ENCODE peak calls at places on chromosomes 5 and 9, in seven cellular contexts. One of them, this sample, is unnamed.

GRCh38 chr9:99905833-99906402 is 536 bp upstream of the STX17 start:
- DNase-seq in caudate nucleus: no peak
- DNase-seq in AG08395: no peak
- DNase-seq in ELR: peak
- DNase-seq in NCI-H345: no peak
- DNase-seq in RWPE1: peak
- DNase-seq in activated CD8-positive, alpha-beta memory T cell treated with anti-CD3 and anti-CD28 coated beads for 1 hour: no peak
- DNase-seq in this sample: no peak

GRCh38 chr5:171888051-171888481 is 102.4 kb downstream of the SMIM23 start:
- DNase-seq in ELR: no peak
- DNase-seq in activated CD8-positive, alpha-beta memory T cell treated with anti-CD3 and anti-CD28 coated beads for 1 hour: no peak
- DNase-seq in RWPE1: no peak
- DNase-seq in AG08395: no peak
- DNase-seq in NCI-H345: no peak
- DNase-seq in caudate nucleus: no peak
- DNase-seq in this sample: no peak

GRCh38 chr5:52956014-52956413 is 33.1 kb upstream of the ITGA2 start:
- DNase-seq in ELR: no peak
- DNase-seq in caudate nucleus: no peak
- DNase-seq in activated CD8-positive, alpha-beta memory T cell treated with anti-CD3 and anti-CD28 coated beads for 1 hour: no peak
- DNase-seq in NCI-H345: no peak
- DNase-seq in RWPE1: no peak
- DNase-seq in AG08395: no peak
- DNase-seq in this sample: no peak

GRCh38 chr5:112757468-112758208 is 20.0 kb downstream of the APC start:
- DNase-seq in ELR: peak
- DNase-seq in activated CD8-positive, alpha-beta memory T cell treated with anti-CD3 and anti-CD28 coated beads for 1 hour: no peak
- DNase-seq in caudate nucleus: peak
- DNase-seq in RWPE1: peak
- DNase-seq in NCI-H345: peak
- DNase-seq in AG08395: peak
- DNase-seq in this sample: no peak

GRCh38 chr5:1118738-1119137 is 6.9 kb upstream of the SLC12A7 start:
- DNase-seq in AG08395: no peak
- DNase-seq in caudate nucleus: no peak
- DNase-seq in NCI-H345: peak
- DNase-seq in RWPE1: no peak
- DNase-seq in activated CD8-positive, alpha-beta memory T cell treated with anti-CD3 and anti-CD28 coated beads for 1 hour: no peak
- DNase-seq in ELR: no peak
- DNase-seq in this sample: no peak

GRCh38 chr5:124885490-124885889 is 139.1 kb upstream of the ZNF608 start:
- DNase-seq in activated CD8-positive, alpha-beta memory T cell treated with anti-CD3 and anti-CD28 coated beads for 1 hour: no peak
- DNase-seq in caudate nucleus: no peak
- DNase-seq in AG08395: no peak
- DNase-seq in ELR: no peak
- DNase-seq in RWPE1: no peak
- DNase-seq in NCI-H345: no peak
- DNase-seq in this sample: no peak

GRCh38 chr9:136437430-136437829 is 2.2 kb downstream of the INPP5E start:
- DNase-seq in AG08395: peak
- DNase-seq in caudate nucleus: no peak
- DNase-seq in ELR: peak
- DNase-seq in RWPE1: peak
- DNase-seq in activated CD8-positive, alpha-beta memory T cell treated with anti-CD3 and anti-CD28 coated beads for 1 hour: no peak
- DNase-seq in NCI-H345: no peak
- DNase-seq in this sample: no peak

GRCh38 chr5:150599281-150599680 is 41.2 kb upstream of the SYNPO start:
- DNase-seq in activated CD8-positive, alpha-beta memory T cell treated with anti-CD3 and anti-CD28 coated beads for 1 hour: no peak
- DNase-seq in caudate nucleus: no peak
- DNase-seq in RWPE1: no peak
- DNase-seq in ELR: no peak
- DNase-seq in NCI-H345: no peak
- DNase-seq in AG08395: no peak
- DNase-seq in this sample: no peak

GRCh38 chr9:89426389-89426961 is 71.4 kb downstream of the SEMA4D start:
- DNase-seq in ELR: no peak
- DNase-seq in caudate nucleus: no peak
- DNase-seq in NCI-H345: no peak
- DNase-seq in AG08395: no peak
- DNase-seq in activated CD8-positive, alpha-beta memory T cell treated with anti-CD3 and anti-CD28 coated beads for 1 hour: no peak
- DNase-seq in RWPE1: no peak
- DNase-seq in this sample: no peak

GRCh38 chr9:134377976-134378375 is 51.7 kb downstream of the RXRA start:
- DNase-seq in RWPE1: no peak
- DNase-seq in caudate nucleus: no peak
- DNase-seq in NCI-H345: no peak
- DNase-seq in ELR: peak
- DNase-seq in AG08395: peak
- DNase-seq in activated CD8-positive, alpha-beta memory T cell treated with anti-CD3 and anti-CD28 coated beads for 1 hour: no peak
- DNase-seq in this sample: no peak

GRCh38 chr5:56638061-56638621 is 177.2 kb upstream of the MAP3K1 start:
- DNase-seq in AG08395: no peak
- DNase-seq in ELR: no peak
- DNase-seq in caudate nucleus: no peak
- DNase-seq in RWPE1: no peak
- DNase-seq in NCI-H345: peak
- DNase-seq in activated CD8-positive, alpha-beta memory T cell treated with anti-CD3 and anti-CD28 coated beads for 1 hour: no peak
- DNase-seq in this sample: no peak

GRCh38 chr9:81682797-81683196 is 6.5 kb downstream of the TLE1 start:
- DNase-seq in NCI-H345: no peak
- DNase-seq in RWPE1: no peak
- DNase-seq in activated CD8-positive, alpha-beta memory T cell treated with anti-CD3 and anti-CD28 coated beads for 1 hour: no peak
- DNase-seq in ELR: no peak
- DNase-seq in AG08395: no peak
- DNase-seq in caudate nucleus: no peak
- DNase-seq in this sample: no peak

GRCh38 chr9:125119643-125120286 is 23.6 kb downstream of the SCAI start:
- DNase-seq in AG08395: peak
- DNase-seq in RWPE1: no peak
- DNase-seq in activated CD8-positive, alpha-beta memory T cell treated with anti-CD3 and anti-CD28 coated beads for 1 hour: no peak
- DNase-seq in NCI-H345: no peak
- DNase-seq in caudate nucleus: no peak
- DNase-seq in ELR: peak
- DNase-seq in this sample: no peak

GRCh38 chr9:22052376-22052945 is 43.4 kb upstream of the CDKN2B start:
- DNase-seq in ELR: peak
- DNase-seq in caudate nucleus: no peak
- DNase-seq in RWPE1: peak
- DNase-seq in NCI-H345: peak
- DNase-seq in AG08395: peak
- DNase-seq in activated CD8-positive, alpha-beta memory T cell treated with anti-CD3 and anti-CD28 coated beads for 1 hour: no peak
- DNase-seq in this sample: no peak

GRCh38 chr5:31935702-31936347 is 238.3 kb downstream of the GOLPH3 start:
- DNase-seq in NCI-H345: peak
- DNase-seq in ELR: peak
- DNase-seq in RWPE1: peak
- DNase-seq in activated CD8-positive, alpha-beta memory T cell treated with anti-CD3 and anti-CD28 coated beads for 1 hour: no peak
- DNase-seq in AG08395: peak
- DNase-seq in caudate nucleus: no peak
- DNase-seq in this sample: no peak

GRCh38 chr9:136864996-136865767 is 926 bp downstream of the EDF1 start:
- DNase-seq in RWPE1: no peak
- DNase-seq in caudate nucleus: no peak
- DNase-seq in NCI-H345: no peak
- DNase-seq in activated CD8-positive, alpha-beta memory T cell treated with anti-CD3 and anti-CD28 coated beads for 1 hour: no peak
- DNase-seq in ELR: no peak
- DNase-seq in AG08395: no peak
- DNase-seq in this sample: no peak

GRCh38 chr5:126998201-126998631 is 32.1 kb downstream of the MARCHF3 start:
- DNase-seq in AG08395: no peak
- DNase-seq in ELR: peak
- DNase-seq in RWPE1: no peak
- DNase-seq in NCI-H345: no peak
- DNase-seq in activated CD8-positive, alpha-beta memory T cell treated with anti-CD3 and anti-CD28 coated beads for 1 hour: no peak
- DNase-seq in caudate nucleus: no peak
- DNase-seq in this sample: no peak

GRCh38 chr9:105656131-105656921 is 5.9 kb upstream of the TAL2 start:
- DNase-seq in caudate nucleus: no peak
- DNase-seq in AG08395: peak
- DNase-seq in activated CD8-positive, alpha-beta memory T cell treated with anti-CD3 and anti-CD28 coated beads for 1 hour: no peak
- DNase-seq in RWPE1: peak
- DNase-seq in NCI-H345: peak
- DNase-seq in ELR: peak
- DNase-seq in this sample: no peak

GRCh38 chr5:95808686-95809413 is 13.7 kb downstream of the GLRX start:
- DNase-seq in NCI-H345: no peak
- DNase-seq in caudate nucleus: no peak
- DNase-seq in AG08395: peak
- DNase-seq in ELR: peak
- DNase-seq in RWPE1: no peak
- DNase-seq in activated CD8-positive, alpha-beta memory T cell treated with anti-CD3 and anti-CD28 coated beads for 1 hour: peak
- DNase-seq in this sample: peak

GRCh38 chr9:89404074-89404473 is 85.8 kb downstream of the SECISBP2 start:
- DNase-seq in activated CD8-positive, alpha-beta memory T cell treated with anti-CD3 and anti-CD28 coated beads for 1 hour: no peak
- DNase-seq in AG08395: no peak
- DNase-seq in RWPE1: no peak
- DNase-seq in ELR: no peak
- DNase-seq in NCI-H345: no peak
- DNase-seq in caudate nucleus: no peak
- DNase-seq in this sample: no peak

GRCh38 chr5:45335346-45335745 is 360.8 kb downstream of the HCN1 start:
- DNase-seq in activated CD8-positive, alpha-beta memory T cell treated with anti-CD3 and anti-CD28 coated beads for 1 hour: no peak
- DNase-seq in ELR: no peak
- DNase-seq in RWPE1: no peak
- DNase-seq in NCI-H345: no peak
- DNase-seq in AG08395: no peak
- DNase-seq in caudate nucleus: no peak
- DNase-seq in this sample: no peak

GRCh38 chr5:6525422-6525821 is 76.8 kb downstream of the UBE2QL1 start:
- DNase-seq in NCI-H345: no peak
- DNase-seq in ELR: no peak
- DNase-seq in caudate nucleus: no peak
- DNase-seq in AG08395: no peak
- DNase-seq in RWPE1: no peak
- DNase-seq in activated CD8-positive, alpha-beta memory T cell treated with anti-CD3 and anti-CD28 coated beads for 1 hour: no peak
- DNase-seq in this sample: no peak

This sample was measured in effector CD4-positive, alpha-beta T cell.